ENCODE peak calls at places on chromosomes 4 and X, in four cellular contexts. T is WTC11, N is SK-MEL-5, W is pons. Q is an unnamed sample.

GRCh38 chrX:40006025-40007017 is 91.4 kb downstream of the BCOR start:
- DNase-seq in T (peak), W (no peak), N (no peak), Q (peak)

GRCh38 chr4:31124008-31124645 is 404.0 kb downstream of the PCDH7 start:
- DNase-seq in N (no peak), T (no peak), W (no peak), Q (no peak)

GRCh38 chrX:20056704-20057103 is 60.0 kb downstream of the MAP7D2 start:
- DNase-seq in N (no peak), W (no peak), T (no peak), Q (peak)

GRCh38 chr4:87824352-87824751 is 8.4 kb upstream of the MEPE start:
- DNase-seq in N (no peak), T (no peak), W (no peak), Q (no peak)

GRCh38 chr4:17447056-17447455 is 64.8 kb downstream of the QDPR start:
- DNase-seq in T (no peak), N (no peak), W (no peak), Q (no peak)

GRCh38 chr4:169208090-169208455 is 62.7 kb downstream of the SH3RF1 start:
- DNase-seq in T (no peak), W (no peak), N (no peak), Q (no peak)

GRCh38 chr4:83170952-83171399 is 56.4 kb upstream of the PLAC8 start:
- DNase-seq in W (no peak), T (no peak), N (peak), Q (no peak)

GRCh38 chr4:126957555-126958440 is 675.0 kb upstream of the INTU start:
- DNase-seq in W (no peak), T (no peak), N (peak), Q (peak)

GRCh38 chr4:145938618-145939177 is at the start of gene ZNF827:
- DNase-seq in N (peak), W (peak), T (peak), Q (peak)

GRCh38 chrX:84168095-84168494 is 19.9 kb downstream of the RPS6KA6 start:
- DNase-seq in W (no peak), N (no peak), T (no peak), Q (no peak)

GRCh38 chrX:153766098-153766817 is 2.2 kb downstream of the PLXNB3 start:
- DNase-seq in N (peak), W (peak), T (no peak), Q (peak)

GRCh38 chr4:7004331-7004730 is 38.8 kb upstream of the TADA2B start:
- DNase-seq in N (peak), T (no peak), W (no peak), Q (peak)

GRCh38 chr4:151530230-151530629 is 121.3 kb downstream of the FHIP1A start:
- DNase-seq in W (no peak), T (no peak), N (no peak), Q (peak)

GRCh38 chr4:2059034-2059725 is at the start of gene NAT8L:
- DNase-seq in T (peak), N (peak), W (peak), Q (peak)

GRCh38 chr4:38030023-38030422 is 69.8 kb downstream of the PTTG2 start:
- DNase-seq in N (no peak), W (no peak), T (no peak), Q (no peak)

GRCh38 chr4:152014280-152014679 is 253.5 kb upstream of the GATB start:
- DNase-seq in T (no peak), W (no peak), N (no peak), Q (no peak)

GRCh38 chr4:15556533-15556932 is 86.9 kb downstream of the CC2D2A start:
- DNase-seq in N (no peak), T (no peak), W (no peak), Q (no peak)

GRCh38 chr4:5618051-5619010 is 90.0 kb downstream of the EVC2 start:
- DNase-seq in W (no peak), N (no peak), T (no peak), Q (no peak)

GRCh38 chrX:65811558-65812228 is 144.2 kb downstream of the MSN start:
- DNase-seq in T (no peak), W (no peak), N (no peak), Q (no peak)

GRCh38 chr4:22052076-22052475 is 103.5 kb upstream of the KCNIP4 start:
- DNase-seq in T (no peak), N (no peak), W (no peak), Q (no peak)

GRCh38 chr4:149108626-149109025 is 666.4 kb upstream of the NR3C2 start:
- DNase-seq in W (no peak), N (no peak), T (no peak), Q (no peak)

GRCh38 chrX:2894885-2895292 is 34.2 kb downstream of the ARSD start:
- DNase-seq in N (peak), T (no peak), W (no peak), Q (peak)

Q was measured in MCF 10A.